ENCODE peak calls at places on chromosomes 12 and 14, in nine cellular contexts. E is AG04450, C is fibroblast of pulmonary artery, S is Peyer's patch, H is PC-9, B is body of pancreas, O is prostate gland, P is HCT116, V is colonic mucosa. N is an unnamed sample.

GRCh38 chr14:55942826-55943225 is 175.4 kb upstream of the PELI2 start:
- DNase-seq in E (no peak), S (no peak), O (no peak), P (no peak), H (no peak), V (no peak), C (no peak), B (no peak), N (no peak)

GRCh38 chr12:64836856-64837255 is 12.4 kb downstream of the TBC1D30 start:
- DNase-seq in C (no peak), B (no peak), V (no peak), O (peak; percentile 68), H (no peak), E (no peak), S (no peak), P (no peak), N (no peak)

GRCh38 chr12:39401459-39401858 is 41.5 kb downstream of the KIF21A start:
- DNase-seq in E (no peak), B (no peak), H (no peak), S (no peak), C (peak; percentile 63), V (no peak), P (no peak), O (no peak), N (peak; percentile 57)

GRCh38 chr14:57060276-57060956 is 208.3 kb downstream of the EXOC5 start:
- DNase-seq in H (no peak), V (no peak), P (no peak), S (no peak), C (no peak), B (peak; percentile 68), E (no peak), O (no peak), N (peak; percentile 1)

GRCh38 chr12:108635201-108635996 is 1.7 kb upstream of the SELPLG start:
- DNase-seq in V (no peak), O (no peak), H (no peak), B (no peak), E (no peak), P (no peak), C (no peak), S (peak; percentile 89), N (no peak)

GRCh38 chr14:51022769-51023168 is 72.1 kb downstream of the TRIM9 start:
- DNase-seq in H (no peak), V (no peak), O (no peak), S (no peak), B (no peak), E (no peak), P (no peak), C (no peak), N (no peak)

GRCh38 chr12:93315385-93315906 is 62.3 kb upstream of the NUDT4 start:
- DNase-seq in H (no peak), C (no peak), P (no peak), V (no peak), E (no peak), S (no peak), B (no peak), O (no peak), N (no peak)

GRCh38 chr12:15794836-15795235 is 5.6 kb upstream of the EPS8 start:
- DNase-seq in V (no peak), H (no peak), P (no peak), B (no peak), S (no peak), E (no peak), O (no peak), C (no peak), N (no peak)

GRCh38 chr12:120225852-120226640 is 25.1 kb upstream of the RPLP0 start:
- DNase-seq in O (no peak), P (no peak), E (no peak), V (peak; percentile 88), B (peak; percentile 40), H (peak; percentile 43), S (peak; percentile 83), C (no peak), N (no peak)

GRCh38 chr12:103205906-103206305 is 248.4 kb downstream of the ASCL1 start:
- DNase-seq in H (no peak), E (no peak), V (no peak), O (no peak), P (no peak), B (no peak), S (no peak), C (no peak), N (no peak)

GRCh38 chr14:36238666-36239363 is 62.3 kb upstream of the PTCSC3 start:
- DNase-seq in S (no peak), C (peak; percentile 6), V (no peak), O (no peak), P (no peak), E (peak; percentile 23), H (no peak), B (no peak), N (no peak)

GRCh38 chr12:110937104-110937641 is 16.8 kb upstream of the MYL2 start:
- DNase-seq in H (peak; percentile 49), V (peak; percentile 41), O (peak; percentile 18), B (peak; percentile 38), E (no peak), P (peak; percentile 57), C (peak; percentile 53), S (peak; percentile 65), N (peak; percentile 53)

GRCh38 chr12:57771271-57771872 is 533 bp downstream of the METTL1 start:
- DNase-seq in V (peak; percentile 91), H (peak; percentile 87), O (peak; percentile 79), S (peak; percentile 93), E (peak; percentile 67), B (peak; percentile 85), C (peak; percentile 91), P (peak; percentile 89), N (peak; percentile 95)

DNA sequence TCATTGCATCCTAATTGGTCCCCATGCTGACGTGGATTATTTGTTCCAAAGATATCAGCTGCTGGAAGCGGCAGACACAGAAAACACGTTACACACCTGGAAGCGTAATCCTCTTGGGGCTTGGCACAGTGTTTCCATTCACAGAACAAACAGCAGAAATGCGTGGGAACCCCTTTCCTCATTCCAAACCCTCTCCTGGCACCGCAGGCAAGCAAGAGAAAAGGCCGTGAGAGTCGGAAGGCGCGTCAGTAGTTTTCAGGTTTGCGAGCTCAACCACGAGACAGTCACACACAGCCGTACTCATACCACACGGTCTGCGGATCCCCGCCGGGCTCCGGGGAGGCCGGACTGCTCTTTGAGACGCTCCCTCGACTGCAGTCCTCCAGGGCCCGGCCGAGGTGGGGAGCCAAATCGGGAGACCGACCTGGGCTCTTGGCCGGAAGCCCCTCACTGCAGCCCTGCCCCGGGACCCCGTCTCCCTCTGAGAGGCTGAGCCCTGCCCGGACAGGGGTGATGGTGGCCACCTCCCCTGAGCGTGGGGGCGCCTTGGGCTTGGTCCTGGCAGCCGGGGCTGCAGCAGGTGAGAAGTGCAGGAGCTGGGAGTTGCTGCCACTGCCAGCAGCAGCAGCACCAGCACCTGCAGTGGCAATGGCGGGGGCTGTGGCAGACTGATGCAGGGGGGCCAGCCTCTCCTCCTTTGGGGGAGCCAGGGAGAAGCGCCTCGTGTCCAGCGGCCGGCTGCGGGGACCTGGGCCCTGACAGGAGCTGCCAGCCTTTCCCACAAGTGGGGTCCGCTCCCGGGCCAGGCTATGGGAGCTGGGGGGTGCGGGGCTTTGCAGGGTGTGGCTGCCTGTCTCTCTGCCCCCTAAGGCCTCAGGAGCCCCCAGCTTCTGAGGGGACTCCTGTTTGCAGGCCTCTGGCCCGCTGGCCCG is 28.1 kb upstream of the GPR68 start:
- DNase-seq in V (no peak), O (peak; percentile 42), E (no peak), H (no peak), S (no peak), B (no peak), C (no peak), P (no peak), N (no peak)
- H3K4me3 ChIP-seq in V (no peak overlapping the region), O (no peak overlapping the region), E (no peak overlapping the region), H (no peak overlapping the region), S (no peak overlapping the region), B (no peak overlapping the region), C (no peak overlapping the region), P (no peak overlapping the region), N (no peak overlapping the region)

DNA sequence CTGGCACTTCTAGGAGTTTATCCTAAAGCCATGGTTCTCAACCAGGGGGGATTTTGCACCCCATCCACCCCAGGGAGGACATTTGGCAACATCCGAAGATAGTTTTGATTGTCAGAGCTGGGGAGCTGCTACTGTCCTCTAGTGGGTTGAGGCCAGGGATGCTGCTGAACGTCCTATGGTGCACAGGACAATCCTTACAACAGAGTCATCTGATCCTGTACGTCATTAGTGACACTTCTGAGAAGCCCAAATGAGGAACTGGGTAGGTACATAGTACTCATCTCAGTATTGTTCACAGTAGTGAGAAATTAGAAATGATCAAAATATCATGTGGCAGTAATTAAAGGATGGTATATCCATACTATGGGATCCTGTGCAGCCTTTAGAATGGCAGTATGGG is 185.1 kb downstream of the CHST11 start:
- DNase-seq in S (peak; percentile 65), P (no peak), B (no peak), C (no peak), O (no peak), H (no peak), E (no peak), V (no peak), N (no peak)
- TF ChIP-seq CTCF in S (no peak), P (no peak), B (no peak), C (no peak), O (no peak), H (no peak), E (no peak), V (no peak), N (no peak)

DNA sequence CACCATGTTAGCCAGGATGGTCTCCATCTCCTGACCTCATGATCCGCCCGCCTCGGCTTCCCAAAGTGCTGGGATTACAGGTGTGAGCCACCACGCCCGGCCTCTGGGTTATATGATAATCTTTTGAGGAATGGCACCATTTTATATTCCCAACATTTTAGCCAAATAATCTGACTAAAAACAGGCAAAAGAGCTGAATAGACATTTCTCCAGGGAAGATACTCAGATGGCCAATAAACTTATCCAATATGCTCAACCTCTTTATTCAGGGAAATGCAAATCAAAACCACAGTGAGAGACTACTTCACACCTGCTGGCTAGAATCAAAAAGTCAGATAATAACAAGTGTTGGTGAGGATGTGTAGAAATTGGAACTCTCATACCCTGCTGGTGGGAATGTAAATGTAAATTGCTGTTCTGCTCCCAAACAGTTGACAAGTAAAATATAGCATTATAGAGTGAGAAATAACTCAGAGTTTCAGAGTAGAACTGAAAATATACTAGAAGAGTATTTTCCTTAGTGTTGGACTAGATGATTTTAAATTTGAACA is 80.0 kb downstream of the RCOR1 start:
- DNase-seq in C (no peak), S (no peak), E (no peak), O (no peak), B (no peak), P (no peak), V (no peak), H (no peak), N (no peak)
- H3K4me3 ChIP-seq in C (no peak overlapping the region), S (no peak overlapping the region), E (no peak overlapping the region), O (no peak overlapping the region), B (no peak overlapping the region), P (no peak overlapping the region), V (no peak overlapping the region), H (no peak overlapping the region), N (no peak overlapping the region)

DNA sequence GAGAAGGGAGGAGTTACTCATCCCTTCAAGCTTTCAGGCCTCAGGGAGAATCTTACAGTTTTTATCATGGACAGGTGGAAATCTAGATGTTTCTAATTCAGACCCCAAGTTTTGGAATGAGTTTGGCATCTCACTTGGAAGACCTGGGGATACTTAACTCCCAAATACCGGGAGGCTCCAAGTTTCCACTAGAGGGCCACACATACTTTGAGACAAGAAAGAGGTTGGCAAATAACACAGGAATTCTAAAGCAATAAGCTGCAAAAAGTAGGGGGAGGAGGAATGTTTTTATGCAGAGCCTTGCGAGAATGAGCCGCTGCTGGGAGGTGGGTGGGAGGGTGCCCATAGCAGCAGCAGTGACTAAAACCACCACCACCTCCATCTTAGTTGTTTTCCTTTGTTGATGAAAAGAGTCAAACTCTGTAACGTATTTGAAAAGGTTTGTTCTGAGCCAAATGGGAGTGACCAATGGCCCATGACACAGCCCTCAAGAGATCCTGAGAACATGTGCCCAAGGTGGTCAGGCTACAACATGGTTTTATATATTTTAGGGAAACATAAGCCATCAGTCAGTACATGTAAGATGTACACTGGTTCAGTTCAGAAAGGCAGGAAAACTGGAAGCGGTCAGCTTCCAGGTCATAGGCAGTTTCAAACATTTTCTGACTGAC is 34.2 kb upstream of the RNASE1 start:
- DNase-seq in P (peak; percentile 66), O (peak; percentile 50), H (no peak), C (peak; percentile 41), E (no peak), S (no peak), V (no peak), B (peak; percentile 54), N (peak; percentile 50)
- TF ChIP-seq CTCF in P (peak; percentile 72), O (peak; percentile 12), H (peak; percentile 53), C (peak; percentile 45), E (peak; percentile 39), S (peak; percentile 18), V (no peak), B (peak; percentile 28), N (peak; percentile 32)

N was measured in cardiac fibroblast.